ENCODE peak calls at places on chromosomes 11 and 22, in six cellular contexts. One of them, this sample, is unnamed.

GRCh38 chr11:75388386-75389275 is 10.7 kb upstream of the RPS3 start:
- DNase-seq in GM04503: no peak
- DNase-seq in NCI-H1105 treated with DMSO at 0.1 percent for 48 hours: peak; percentile 89
- DNase-seq in body of pancreas: peak; percentile 84
- DNase-seq in ureter: peak; percentile 75
- DNase-seq in WTC11: peak; percentile 75
- DNase-seq in this sample: peak; percentile 86

GRCh38 chr11:113305440-113306336 is 8.7 kb upstream of the TTC12 start:
- DNase-seq in body of pancreas: peak; percentile 89
- DNase-seq in ureter: peak; percentile 77
- DNase-seq in WTC11: peak; percentile 83
- DNase-seq in NCI-H1105 treated with DMSO at 0.1 percent for 48 hours: peak; percentile 72
- DNase-seq in GM04503: no peak
- DNase-seq in this sample: peak; percentile 64

GRCh38 chr22:19668748-19669147 is 45.6 kb upstream of the SEPTIN5 start:
- DNase-seq in ureter: no peak
- DNase-seq in body of pancreas: no peak
- DNase-seq in GM04503: no peak
- DNase-seq in WTC11: no peak
- DNase-seq in NCI-H1105 treated with DMSO at 0.1 percent for 48 hours: no peak
- DNase-seq in this sample: no peak

GRCh38 chr11:13502492-13502891 is 6.7 kb upstream of the PTH start:
- DNase-seq in body of pancreas: no peak
- DNase-seq in GM04503: no peak
- DNase-seq in ureter: no peak
- DNase-seq in NCI-H1105 treated with DMSO at 0.1 percent for 48 hours: no peak
- DNase-seq in WTC11: no peak
- DNase-seq in this sample: no peak

GRCh38 chr11:118916842-118917388 is 8.8 kb downstream of the BCL9L start:
- DNase-seq in body of pancreas: peak; percentile 71
- DNase-seq in NCI-H1105 treated with DMSO at 0.1 percent for 48 hours: no peak
- DNase-seq in ureter: peak; percentile 79
- DNase-seq in GM04503: no peak
- DNase-seq in WTC11: peak; percentile 67
- DNase-seq in this sample: no peak

GRCh38 chr11:107916671-107917241 is 11.5 kb upstream of the RAB39A start:
- DNase-seq in GM04503: no peak
- DNase-seq in ureter: no peak
- DNase-seq in NCI-H1105 treated with DMSO at 0.1 percent for 48 hours: peak; percentile 17
- DNase-seq in body of pancreas: no peak
- DNase-seq in WTC11: peak; percentile 81
- DNase-seq in this sample: peak; percentile 65

GRCh38 chr11:34238966-34239365 is 118.8 kb downstream of the ABTB2 start:
- DNase-seq in ureter: no peak
- DNase-seq in body of pancreas: no peak
- DNase-seq in WTC11: no peak
- DNase-seq in NCI-H1105 treated with DMSO at 0.1 percent for 48 hours: no peak
- DNase-seq in GM04503: no peak
- DNase-seq in this sample: no peak

GRCh38 chr11:65793625-65794400 is 7.0 kb downstream of the OVOL1 start:
- DNase-seq in body of pancreas: peak; percentile 54
- DNase-seq in WTC11: no peak
- DNase-seq in NCI-H1105 treated with DMSO at 0.1 percent for 48 hours: peak; percentile 32
- DNase-seq in GM04503: no peak
- DNase-seq in ureter: no peak
- DNase-seq in this sample: no peak

GRCh38 chr11:68996376-68997123 is 15.8 kb upstream of the MRGPRD start:
- DNase-seq in NCI-H1105 treated with DMSO at 0.1 percent for 48 hours: no peak
- DNase-seq in GM04503: no peak
- DNase-seq in WTC11: peak; percentile 1
- DNase-seq in ureter: peak; percentile 41
- DNase-seq in body of pancreas: no peak
- DNase-seq in this sample: no peak

GRCh38 chr22:29979645-29980303 is 96.8 kb downstream of the MTMR3 start:
- DNase-seq in body of pancreas: no peak
- DNase-seq in NCI-H1105 treated with DMSO at 0.1 percent for 48 hours: peak; percentile 44
- DNase-seq in WTC11: no peak
- DNase-seq in ureter: no peak
- DNase-seq in GM04503: peak; percentile 75
- DNase-seq in this sample: no peak

GRCh38 chr11:57213282-57214086 is 23.6 kb downstream of the APLNR start:
- DNase-seq in NCI-H1105 treated with DMSO at 0.1 percent for 48 hours: no peak
- DNase-seq in GM04503: no peak
- DNase-seq in WTC11: peak; percentile 39
- DNase-seq in ureter: no peak
- DNase-seq in body of pancreas: no peak
- DNase-seq in this sample: peak; percentile 19

GRCh38 chr11:15327786-15328231 is 213.1 kb downstream of the INSC start:
- DNase-seq in WTC11: peak; percentile 90
- DNase-seq in GM04503: no peak
- DNase-seq in NCI-H1105 treated with DMSO at 0.1 percent for 48 hours: peak; percentile 67
- DNase-seq in ureter: peak; percentile 55
- DNase-seq in body of pancreas: peak; percentile 74
- DNase-seq in this sample: peak; percentile 49

GRCh38 chr22:32781695-32782094 is 19.8 kb upstream of the TIMP3 start:
- DNase-seq in body of pancreas: no peak
- DNase-seq in ureter: no peak
- DNase-seq in GM04503: no peak
- DNase-seq in WTC11: no peak
- DNase-seq in NCI-H1105 treated with DMSO at 0.1 percent for 48 hours: no peak
- DNase-seq in this sample: no peak

GRCh38 chr11:5367461-5368074 is 16.0 kb upstream of the OR51M1 start:
- DNase-seq in ureter: no peak
- DNase-seq in body of pancreas: no peak
- DNase-seq in GM04503: peak; percentile 75
- DNase-seq in WTC11: no peak
- DNase-seq in NCI-H1105 treated with DMSO at 0.1 percent for 48 hours: no peak
- DNase-seq in this sample: no peak

GRCh38 chr11:9815486-9816136 is 151.7 kb downstream of the SWAP70 start:
- DNase-seq in ureter: no peak
- DNase-seq in body of pancreas: no peak
- DNase-seq in NCI-H1105 treated with DMSO at 0.1 percent for 48 hours: no peak
- DNase-seq in GM04503: peak; percentile 74
- DNase-seq in WTC11: no peak
- DNase-seq in this sample: peak; percentile 24